ENCODE peak calls at places on chromosomes 6 and 20, in ten cellular contexts. I is NCI-H446 treated with DMSO at 0.1 percent for 48 hours, J is iPS DF 19.7, K is Kasumi-1, N is amniotic stem cell, O is AG20443, H is skeletal muscle cell, M is BJ, Y is NT2/D1, F is GDM1. T is an unnamed sample.

GRCh38 chr20:4681971-4682370 is 39.7 kb upstream of the PRND start:
- DNase-seq in I (no peak), J (no peak), K (no peak), N (no peak), O (peak; percentile 52), H (peak; percentile 33), M (no peak), Y (no peak), F (no peak), T (peak; percentile 90)

GRCh38 chr20:62704341-62704948 is 4.2 kb upstream of the NTSR1 start:
- DNase-seq in I (peak; percentile 62), J (no peak), K (peak; percentile 33), N (peak; percentile 83), O (peak; percentile 90), H (peak; percentile 76), M (peak; percentile 57), Y (no peak), F (no peak), T (peak; percentile 100)

GRCh38 chr20:15789083-15789482 is 784.2 kb downstream of the KIF16B start:
- DNase-seq in I (no peak), J (no peak), K (no peak), N (no peak), O (no peak), H (no peak), M (no peak), Y (peak; percentile 28), F (no peak), T (no peak)

GRCh38 chr6:100173211-100173610 is 179.2 kb upstream of the MCHR2 start:
- DNase-seq in I (no peak), J (no peak), K (no peak), N (no peak), O (no peak), H (peak; percentile 48), M (no peak), Y (no peak), F (no peak), T (no peak)

GRCh38 chr6:27582928-27583725 is 110.2 kb upstream of the ZNF184 start:
- DNase-seq in I (peak; percentile 41), J (no peak), K (peak; percentile 9), N (no peak), O (peak; percentile 63), H (no peak), M (no peak), Y (no peak), F (no peak), T (peak; percentile 63)

GRCh38 chr20:53899351-53900167 is 170.8 kb downstream of the BCAS1 start:
- DNase-seq in I (peak; percentile 8), J (no peak), K (peak; percentile 72), N (no peak), O (peak; percentile 55), H (peak; percentile 78), M (no peak), Y (no peak), F (peak; percentile 83), T (peak; percentile 89)

GRCh38 chr20:32522775-32523612 is 62.1 kb downstream of the NOL4L start:
- DNase-seq in I (no peak), J (no peak), K (no peak), N (no peak), O (no peak), H (no peak), M (no peak), Y (no peak), F (no peak), T (no peak)

GRCh38 chr6:54717849-54718455 is 128.6 kb upstream of the FAM83B start:
- DNase-seq in I (peak; percentile 33), J (peak; percentile 9), K (peak; percentile 34), N (no peak), O (peak; percentile 24), H (no peak), M (no peak), Y (no peak), F (peak; percentile 3), T (peak; percentile 80)

GRCh38 chr20:25623225-25623735 is 534 bp downstream of the NANP start:
- DNase-seq in I (no peak), J (no peak), K (no peak), N (no peak), O (peak; percentile 67), H (no peak), M (no peak), Y (no peak), F (no peak), T (peak; percentile 32)

GRCh38 chr6:112640895-112641294 is 293.8 kb downstream of the RFPL4B start:
- DNase-seq in I (no peak), J (no peak), K (no peak), N (no peak), O (peak; percentile 34), H (peak; percentile 68), M (peak; percentile 55), Y (no peak), F (no peak), T (no peak)

GRCh38 chr20:51184289-51184688 is 161.4 kb upstream of the KCNG1 start:
- DNase-seq in I (no peak), J (no peak), K (no peak), N (no peak), O (peak; percentile 70), H (no peak), M (no peak), Y (no peak), F (no peak), T (no peak)

GRCh38 chr6:93423542-93423941 is 4.2 kb upstream of the EPHA7 start:
- DNase-seq in I (peak; percentile 56), J (no peak), K (peak; percentile 24), N (no peak), O (no peak), H (no peak), M (no peak), Y (no peak), F (peak; percentile 24), T (peak; percentile 58)

GRCh38 chr20:57278457-57278856 is 12.0 kb upstream of the BMP7 start:
- DNase-seq in I (no peak), J (no peak), K (no peak), N (no peak), O (no peak), H (no peak), M (no peak), Y (no peak), F (no peak), T (no peak)

GRCh38 chr6:116105247-116105646 is 4.6 kb downstream of the NT5DC1 start:
- DNase-seq in I (no peak), J (no peak), K (no peak), N (no peak), O (no peak), H (no peak), M (no peak), Y (no peak), F (no peak), T (no peak)

GRCh38 chr6:136614994-136615393 is 64.8 kb upstream of the MAP7 start:
- DNase-seq in I (no peak), J (no peak), K (no peak), N (no peak), O (no peak), H (no peak), M (no peak), Y (no peak), F (no peak), T (no peak)

T was measured in MCF 10A.